ENCODE peak calls at places on chromosomes 5 and 9, in five cellular contexts. One of them, this sample, is unnamed.

GRCh38 chr9:112493738-112494137 is 7.1 kb downstream of the KIAA1958 start:
- DNase-seq in gastrocnemius medialis: no peak
- DNase-seq in IMR-90: no peak
- DNase-seq in vagina: no peak
- DNase-seq in ovary: peak
- DNase-seq in this sample: no peak

GRCh38 chr5:107296572-107296971 is 374.2 kb downstream of the EFNA5 start:
- DNase-seq in gastrocnemius medialis: no peak
- DNase-seq in ovary: no peak
- DNase-seq in IMR-90: no peak
- DNase-seq in vagina: no peak
- DNase-seq in this sample: no peak

GRCh38 chr5:59506285-59506877 is 387.1 kb downstream of the PDE4D start:
- DNase-seq in gastrocnemius medialis: no peak
- DNase-seq in vagina: no peak
- DNase-seq in ovary: no peak
- DNase-seq in IMR-90: peak
- DNase-seq in this sample: no peak

GRCh38 chr5:168765220-168766037 is 186.3 kb upstream of the PANK3 start:
- DNase-seq in ovary: no peak
- DNase-seq in IMR-90: no peak
- DNase-seq in gastrocnemius medialis: no peak
- DNase-seq in vagina: no peak
- DNase-seq in this sample: no peak

GRCh38 chr5:6578676-6579343 is 54.0 kb downstream of the NSUN2 start:
- DNase-seq in IMR-90: no peak
- DNase-seq in vagina: no peak
- DNase-seq in gastrocnemius medialis: no peak
- DNase-seq in ovary: no peak
- DNase-seq in this sample: no peak

GRCh38 chr5:44935262-44935661 is 126.5 kb downstream of the MRPS30 start:
- DNase-seq in IMR-90: no peak
- DNase-seq in gastrocnemius medialis: no peak
- DNase-seq in ovary: no peak
- DNase-seq in vagina: no peak
- DNase-seq in this sample: no peak

GRCh38 chr9:69748304-69748703 is 11.5 kb downstream of the PTAR1 start:
- DNase-seq in gastrocnemius medialis: no peak
- DNase-seq in vagina: no peak
- DNase-seq in IMR-90: no peak
- DNase-seq in ovary: no peak
- DNase-seq in this sample: no peak

GRCh38 chr9:137150485-137151060 is 11.6 kb downstream of the GRIN1 start:
- DNase-seq in IMR-90: no peak
- DNase-seq in gastrocnemius medialis: no peak
- DNase-seq in vagina: no peak
- DNase-seq in ovary: no peak
- DNase-seq in this sample: no peak

GRCh38 chr5:139181835-139182452 is 16.2 kb downstream of the SIL1 start:
- DNase-seq in ovary: peak
- DNase-seq in gastrocnemius medialis: no peak
- DNase-seq in vagina: no peak
- DNase-seq in IMR-90: peak
- DNase-seq in this sample: no peak

GRCh38 chr5:132455614-132456115 is 34.9 kb downstream of the IRF1 start:
- DNase-seq in ovary: no peak
- DNase-seq in gastrocnemius medialis: no peak
- DNase-seq in vagina: no peak
- DNase-seq in IMR-90: no peak
- DNase-seq in this sample: no peak

GRCh38 chr9:22528485-22528884 is 81.9 kb downstream of the DMRTA1 start:
- DNase-seq in vagina: no peak
- DNase-seq in IMR-90: peak
- DNase-seq in gastrocnemius medialis: no peak
- DNase-seq in ovary: no peak
- DNase-seq in this sample: no peak

GRCh38 chr5:154444559-154445421 is 1.0 kb upstream of the SAP30L start:
- DNase-seq in IMR-90: no peak
- DNase-seq in gastrocnemius medialis: no peak
- DNase-seq in vagina: no peak
- DNase-seq in ovary: peak
- DNase-seq in this sample: no peak

GRCh38 chr5:20636686-20637085 is 648.7 kb upstream of the CDH18 start:
- DNase-seq in vagina: no peak
- DNase-seq in ovary: no peak
- DNase-seq in gastrocnemius medialis: no peak
- DNase-seq in IMR-90: no peak
- DNase-seq in this sample: no peak

GRCh38 chr5:61965074-61965473 is 340.9 kb upstream of the KIF2A start:
- DNase-seq in gastrocnemius medialis: no peak
- DNase-seq in IMR-90: no peak
- DNase-seq in ovary: no peak
- DNase-seq in vagina: no peak
- DNase-seq in this sample: no peak

GRCh38 chr9:37938121-37938906 is 34.4 kb upstream of the SLC25A51 start:
- DNase-seq in IMR-90: peak
- DNase-seq in gastrocnemius medialis: no peak
- DNase-seq in ovary: no peak
- DNase-seq in vagina: no peak
- DNase-seq in this sample: no peak

GRCh38 chr9:114902773-114903589 is 27.4 kb downstream of the TNFSF8 start:
- DNase-seq in ovary: no peak
- DNase-seq in vagina: no peak
- DNase-seq in gastrocnemius medialis: no peak
- DNase-seq in IMR-90: peak
- DNase-seq in this sample: no peak

GRCh38 chr9:136324501-136325300 is 2.6 kb upstream of the GPSM1 start:
- DNase-seq in vagina: no peak
- DNase-seq in IMR-90: no peak
- DNase-seq in gastrocnemius medialis: no peak
- DNase-seq in ovary: no peak
- DNase-seq in this sample: no peak

GRCh38 chr9:94780516-94780950 is 54.0 kb downstream of the AOPEP start:
- DNase-seq in vagina: peak
- DNase-seq in IMR-90: no peak
- DNase-seq in ovary: no peak
- DNase-seq in gastrocnemius medialis: peak
- DNase-seq in this sample: no peak

GRCh38 chr5:6183391-6184390 is 194.7 kb downstream of the MED10 start:
- DNase-seq in ovary: no peak
- DNase-seq in IMR-90: no peak
- DNase-seq in vagina: peak
- DNase-seq in gastrocnemius medialis: no peak
- DNase-seq in this sample: no peak

GRCh38 chr5:81787843-81788242 is 36.9 kb upstream of the SSBP2 start:
- DNase-seq in IMR-90: peak
- DNase-seq in gastrocnemius medialis: peak
- DNase-seq in vagina: no peak
- DNase-seq in ovary: peak
- DNase-seq in this sample: no peak
- H3K27ac ChIP-seq in IMR-90: peak
- H3K27ac ChIP-seq in gastrocnemius medialis: peak
- H3K27ac ChIP-seq in vagina: peak
- H3K27ac ChIP-seq in ovary: no peak
- H3K27ac ChIP-seq in this sample: peak

DNA sequence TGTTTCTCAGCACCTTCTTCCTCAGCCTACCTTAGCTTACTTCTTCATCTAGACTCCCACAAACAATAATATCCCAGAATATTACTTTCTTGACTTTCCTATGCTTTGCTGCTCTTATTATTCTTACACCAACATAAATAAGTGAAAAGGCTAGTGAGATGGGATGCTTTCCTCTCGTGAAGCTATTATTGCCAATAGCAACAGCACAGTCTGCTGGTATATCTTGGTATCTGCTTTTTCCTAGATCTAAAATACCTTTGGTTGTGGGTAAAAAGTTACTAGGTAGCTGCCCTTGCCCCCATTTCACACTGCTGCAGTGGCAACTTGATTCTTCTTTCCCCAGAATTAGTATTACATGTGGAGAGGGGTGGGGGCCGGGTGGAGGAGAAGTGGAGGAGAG is 26.1 kb upstream of the GLIPR2 start:
- DNase-seq in gastrocnemius medialis: no peak
- DNase-seq in IMR-90: no peak
- DNase-seq in vagina: no peak
- DNase-seq in ovary: no peak
- DNase-seq in this sample: no peak
- TF ChIP-seq CTCF in gastrocnemius medialis: no peak
- TF ChIP-seq CTCF in IMR-90: no peak
- TF ChIP-seq CTCF in vagina: no peak
- TF ChIP-seq CTCF in ovary: no peak
- TF ChIP-seq CTCF in this sample: no peak

DNA sequence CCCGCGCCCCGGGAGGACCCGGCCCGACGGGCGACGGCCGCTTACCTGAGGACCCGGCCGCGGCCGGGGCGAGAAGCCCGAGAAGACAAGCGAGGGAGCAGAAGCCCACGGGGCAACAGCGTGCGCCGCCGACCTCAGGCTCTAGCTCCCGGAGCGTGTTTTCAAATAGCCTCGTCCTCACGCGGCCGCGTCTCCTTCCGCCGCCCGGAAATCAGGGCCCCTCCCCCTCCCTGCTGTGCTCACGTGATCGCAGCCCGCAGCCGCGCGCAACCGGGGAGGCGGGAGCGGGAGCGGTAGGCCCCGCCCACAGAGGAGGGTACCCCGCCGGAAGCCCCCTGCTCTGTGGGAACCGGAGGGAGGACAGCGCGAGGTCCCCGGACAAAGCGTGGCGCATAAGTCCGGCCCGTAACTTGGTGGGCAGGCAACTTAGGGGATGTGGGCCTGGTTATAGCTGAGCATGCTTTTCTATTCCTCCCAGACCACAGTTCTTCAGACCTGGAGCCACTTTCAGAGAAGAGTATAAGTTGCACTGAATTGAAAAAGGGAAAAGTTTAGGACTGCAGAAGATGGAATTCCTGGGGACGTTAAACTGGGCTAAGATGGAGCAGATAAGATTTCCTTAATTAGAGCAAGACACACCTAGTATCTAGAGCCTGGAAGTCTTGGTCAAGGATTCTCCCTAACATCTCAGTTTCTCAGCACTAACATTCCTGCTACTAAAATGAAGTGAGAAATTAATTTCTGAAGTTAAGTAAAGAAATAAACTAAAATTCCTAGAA is at the start of gene TEX10:
- DNase-seq in IMR-90: peak
- DNase-seq in vagina: no peak
- DNase-seq in gastrocnemius medialis: peak
- DNase-seq in ovary: peak
- DNase-seq in this sample: peak
- TF ChIP-seq POLR2A in IMR-90: peak
- TF ChIP-seq POLR2A in vagina: no peak
- TF ChIP-seq POLR2A in gastrocnemius medialis: peak
- TF ChIP-seq POLR2A in ovary: peak
- TF ChIP-seq POLR2A in this sample: peak

GRCh38 chr5:173920024-173920753 is 32.0 kb downstream of the CPEB4 start:
- DNase-seq in vagina: no peak
- DNase-seq in ovary: no peak
- DNase-seq in gastrocnemius medialis: no peak
- DNase-seq in IMR-90: peak
- DNase-seq in this sample: no peak

GRCh38 chr5:173920866-173921265 is 32.7 kb downstream of the CPEB4 start:
- DNase-seq in gastrocnemius medialis: no peak
- DNase-seq in vagina: no peak
- DNase-seq in IMR-90: peak
- DNase-seq in ovary: no peak
- DNase-seq in this sample: no peak

GRCh38 chr5:173923236-173924104 is 35.3 kb downstream of the CPEB4 start:
- DNase-seq in ovary: no peak
- DNase-seq in vagina: no peak
- DNase-seq in gastrocnemius medialis: no peak
- DNase-seq in IMR-90: peak
- DNase-seq in this sample: no peak

GRCh38 chr5:173924899-173925298 is 36.8 kb downstream of the CPEB4 start:
- DNase-seq in gastrocnemius medialis: no peak
- DNase-seq in vagina: no peak
- DNase-seq in IMR-90: no peak
- DNase-seq in ovary: no peak
- DNase-seq in this sample: no peak

GRCh38 chr5:173922527-173922926 is 34.4 kb downstream of the CPEB4 start:
- DNase-seq in ovary: no peak
- DNase-seq in IMR-90: peak
- DNase-seq in vagina: no peak
- DNase-seq in gastrocnemius medialis: no peak
- DNase-seq in this sample: no peak
- H3K27ac ChIP-seq in ovary: peak
- H3K27ac ChIP-seq in IMR-90: no peak
- H3K27ac ChIP-seq in vagina: peak
- H3K27ac ChIP-seq in gastrocnemius medialis: peak
- H3K27ac ChIP-seq in this sample: peak

GRCh38 chr5:180804129-180804601 is 1.6 kb upstream of the MGAT1 start:
- DNase-seq in gastrocnemius medialis: no peak
- DNase-seq in vagina: no peak
- DNase-seq in IMR-90: no peak
- DNase-seq in ovary: no peak
- DNase-seq in this sample: no peak

GRCh38 chr5:180806351-180807011 is 3.9 kb upstream of the MGAT1 start:
- DNase-seq in IMR-90: no peak
- DNase-seq in ovary: peak
- DNase-seq in gastrocnemius medialis: no peak
- DNase-seq in vagina: no peak
- DNase-seq in this sample: no peak

GRCh38 chr5:180802325-180803180 is at the start of gene MGAT1:
- DNase-seq in ovary: peak
- DNase-seq in IMR-90: peak
- DNase-seq in vagina: no peak
- DNase-seq in gastrocnemius medialis: peak
- DNase-seq in this sample: peak

GRCh38 chr5:180801596-180802324 is 846 bp downstream of the MGAT1 start:
- DNase-seq in vagina: peak
- DNase-seq in gastrocnemius medialis: no peak
- DNase-seq in ovary: no peak
- DNase-seq in IMR-90: no peak
- DNase-seq in this sample: no peak

DNA sequence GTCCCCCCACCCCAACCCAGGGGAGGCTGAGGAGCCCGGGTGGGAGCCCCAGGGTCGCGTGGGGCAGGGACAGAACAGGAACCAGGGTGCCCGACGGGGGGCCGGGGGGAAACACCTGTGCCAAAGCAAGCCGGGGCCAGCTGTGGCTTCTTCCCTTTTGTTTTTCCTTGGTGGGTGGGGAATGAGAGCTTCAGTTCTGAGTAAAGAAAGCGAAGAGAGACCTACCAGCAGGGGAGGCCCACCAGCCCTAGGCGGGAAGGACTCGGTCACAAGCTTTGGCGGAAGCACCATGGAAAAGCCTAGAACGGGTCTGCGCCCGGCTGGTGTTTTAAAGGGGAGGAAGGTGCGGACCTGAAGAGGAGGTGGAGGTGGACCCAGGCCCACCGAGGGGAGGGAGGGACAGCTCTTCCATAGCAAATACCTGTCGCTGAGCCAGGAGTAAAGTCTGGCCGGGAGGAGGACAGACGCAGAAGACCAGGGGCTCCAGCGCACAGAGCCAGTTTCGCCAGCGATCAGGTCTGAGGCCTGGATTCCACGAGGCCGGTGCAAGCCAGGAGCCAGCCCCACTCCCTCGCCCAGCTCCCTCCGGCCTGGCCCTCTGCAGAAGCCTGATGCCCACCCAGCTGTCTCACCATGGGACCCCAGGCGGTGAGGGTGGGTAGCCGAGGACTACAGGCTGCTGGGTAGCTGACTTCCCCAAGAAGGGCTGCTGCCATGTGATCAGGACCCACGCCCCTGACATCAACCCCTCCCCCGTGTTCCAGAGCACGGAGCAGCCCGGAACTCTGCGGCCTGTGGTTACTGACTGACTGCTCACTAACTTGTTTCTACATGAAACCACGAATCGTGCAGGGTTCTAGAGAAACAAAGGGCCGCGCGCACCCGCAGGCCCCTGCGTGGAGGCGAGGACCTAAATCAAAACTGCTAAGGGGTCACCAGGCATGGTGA is 849 bp upstream of the MGAT1 start:
- DNase-seq in ovary: peak
- DNase-seq in gastrocnemius medialis: peak
- DNase-seq in IMR-90: no peak
- DNase-seq in vagina: no peak
- DNase-seq in this sample: peak
- TF ChIP-seq CTCF in ovary: no peak
- TF ChIP-seq CTCF in gastrocnemius medialis: no peak
- TF ChIP-seq CTCF in IMR-90: peak
- TF ChIP-seq CTCF in vagina: no peak
- TF ChIP-seq CTCF in this sample: peak

This sample was measured in esophagus squamous epithelium.